ENCODE peak calls at places on chromosome 17, in seven cellular contexts. D is CD4-positive, alpha-beta T cell; X is stimulated activated CD4-positive, alpha-beta T cell treated with anti-CD3 and anti-CD28 coated beads, Interleukin-1b, Interleukin-23, amount 100 ng/mL, for 4 hours; W is SJSA1; J is pancreas; L is colonic mucosa; E is endothelial cell of umbilical vein. F is an unnamed sample.

GRCh38 chr17:7882068-7882467 is 6.5 kb upstream of the CHD3 start:
- DNase-seq in W (no peak), E (no peak), L (no peak), X (no peak), D (no peak), J (no peak), F (no peak)

GRCh38 chr17:30232015-30232821 is 3.3 kb downstream of the SLC6A4 start:
- DNase-seq in E (no peak), W (no peak), D (no peak), L (no peak), J (no peak), X (no peak), F (no peak)

GRCh38 chr17:80441598-80442304 is 26.8 kb downstream of the ENDOV start:
- DNase-seq in X (no peak), D (no peak), J (no peak), E (no peak), L (no peak), W (no peak), F (no peak)

GRCh38 chr17:79988163-79988971 is 47.3 kb downstream of the TBC1D16 start:
- DNase-seq in E (peak; percentile 91), X (no peak), J (no peak), D (no peak), L (peak; percentile 83), W (peak; percentile 85), F (no peak)

GRCh38 chr17:76383645-76384221 is 676 bp upstream of the SPHK1 start:
- DNase-seq in W (peak; percentile 86), J (peak; percentile 33), X (peak; percentile 36), E (peak; percentile 68), D (peak; percentile 31), L (peak; percentile 44), F (no peak)

GRCh38 chr17:62343764-62344163 is 36.6 kb upstream of the EFCAB3 start:
- DNase-seq in E (no peak), L (no peak), W (no peak), X (no peak), J (no peak), D (no peak), F (no peak)

GRCh38 chr17:42679492-42680330 is 1.9 kb downstream of the CCR10 start:
- DNase-seq in W (peak; percentile 75), D (peak; percentile 79), E (peak; percentile 82), L (peak; percentile 79), X (peak; percentile 58), J (peak; percentile 78), F (no peak)

GRCh38 chr17:7034955-7035590 is 742 bp upstream of the SLC16A13 start:
- DNase-seq in L (no peak), W (no peak), D (peak; percentile 27), X (no peak), E (peak; percentile 71), J (no peak), F (no peak)

GRCh38 chr17:4519361-4519788 is 20.7 kb downstream of the SPNS2 start:
- DNase-seq in X (no peak), L (no peak), J (peak; percentile 49), D (no peak), E (peak; percentile 73), W (no peak), F (no peak)

GRCh38 chr17:10875411-10875810 is 37.5 kb upstream of the PIRT start:
- DNase-seq in D (no peak), J (no peak), W (peak; percentile 6), E (no peak), L (peak; percentile 26), X (no peak), F (no peak)

GRCh38 chr17:17819561-17819995 is 17.2 kb downstream of the SREBF1 start:
- DNase-seq in X (no peak), L (peak; percentile 78), W (no peak), J (peak; percentile 51), E (peak; percentile 87), D (peak; percentile 60), F (peak; percentile 77)

GRCh38 chr17:5135726-5136579 is 20.1 kb downstream of the USP6 start:
- DNase-seq in L (no peak), D (no peak), W (no peak), X (no peak), E (no peak), J (no peak), F (no peak)

GRCh38 chr17:41527076-41528023 is 758 bp downstream of the KRT19 start:
- DNase-seq in W (no peak), X (no peak), L (peak; percentile 81), E (no peak), D (no peak), J (peak; percentile 35), F (no peak)

GRCh38 chr17:55198690-55199370 is 65.9 kb upstream of the HLF start:
- DNase-seq in D (no peak), L (no peak), E (no peak), X (no peak), W (no peak), J (no peak), F (no peak)

GRCh38 chr17:12089809-12090384 is 69.2 kb downstream of the MAP2K4 start:
- DNase-seq in L (no peak), D (no peak), J (no peak), E (peak; percentile 79), X (no peak), W (peak; percentile 58), F (peak; percentile 30)

GRCh38 chr17:58378895-58379824 is 27.2 kb upstream of the SUPT4H1 start:
- DNase-seq in L (no peak), J (no peak), D (no peak), E (no peak), W (no peak), X (no peak), F (no peak)

GRCh38 chr17:332558-333322 is 19.9 kb downstream of the RPH3AL start:
- DNase-seq in W (no peak), E (no peak), J (no peak), L (no peak), D (no peak), X (no peak), F (peak; percentile 5)

GRCh38 chr17:59761385-59762021 is 54.0 kb downstream of the VMP1 start:
- DNase-seq in E (peak; percentile 48), L (no peak), J (no peak), X (no peak), D (no peak), W (peak; percentile 89), F (peak; percentile 95)

GRCh38 chr17:4895676-4896331 is 3.5 kb upstream of the C17orf107 start:
- DNase-seq in D (no peak), L (no peak), E (no peak), J (no peak), X (no peak), W (no peak), F (no peak)

GRCh38 chr17:34173221-34173620 is 81.9 kb upstream of the CCL2 start:
- DNase-seq in E (no peak), D (no peak), J (no peak), W (no peak), L (no peak), X (no peak), F (no peak)

GRCh38 chr17:17849147-17849820 is 12.5 kb upstream of the SREBF1 start:
- DNase-seq in W (no peak), J (no peak), L (peak; percentile 60), E (no peak), D (peak; percentile 74), X (peak; percentile 68), F (no peak)

GRCh38 chr17:61352771-61353170 is 46.9 kb upstream of the TBX2 start:
- DNase-seq in D (no peak), X (no peak), E (no peak), J (no peak), W (no peak), L (no peak), F (no peak)

F was measured in non-pigmented ciliary epithelial cell.